ENCODE peak calls at places on chromosomes 16 and 17, in seven cellular contexts. S is colonic mucosa; R is astrocyte; E is fibroblast of lung; T is effector memory CD4-positive, alpha-beta T cell; N is trophoblast cell; W is A549. A is an unnamed sample. For H3K4me1, the result is how much of the 10 kb centered on the place peaks cover.

GRCh38 chr17:18992454-18993130 is 12.0 kb downstream of the FAM83G start:
- DNase-seq in S (no peak), R (no peak), E (no peak), T (peak), N (no peak), W (no peak), A (no peak)

GRCh38 chr17:17868637-17869522 is 32.1 kb upstream of the SREBF1 start:
- DNase-seq in S (no peak), R (no peak), E (peak), T (no peak), N (no peak), W (no peak), A (no peak)

GRCh38 chr17:65750166-65750565 is 188.7 kb upstream of the AXIN2 start:
- DNase-seq in S (no peak), R (peak), E (peak), T (no peak), N (no peak), W (no peak), A (no peak)

GRCh38 chr16:67146523-67147357 is 4.1 kb downstream of the B3GNT9 start:
- DNase-seq in S (no peak), R (no peak), E (no peak), T (no peak), N (no peak), W (no peak), A (no peak)

GRCh38 chr17:15289285-15290185 is 24.4 kb upstream of the PMP22 start:
- DNase-seq in S (no peak), R (peak), E (peak), T (no peak), N (peak), W (peak), A (no peak)

GRCh38 chr17:59387351-59388069 is 56.1 kb downstream of the YPEL2 start:
- DNase-seq in S (no peak), R (no peak), E (peak), T (no peak), N (no peak), W (no peak), A (no peak)

GRCh38 chr17:76434870-76435269 is 18.1 kb downstream of the UBE2O start:
- DNase-seq in S (no peak), R (no peak), E (no peak), T (no peak), N (no peak), W (no peak), A (no peak)

GRCh38 chr16:19700319-19700781 is 17.7 kb downstream of the KNOP1 start:
- DNase-seq in S (peak), R (peak), E (peak), T (no peak), N (no peak), W (peak), A (no peak)

GRCh38 chr16:56848955-56849689 is 15.9 kb upstream of the SLC12A3 start:
- DNase-seq in S (no peak), R (peak), E (peak), T (no peak), N (no peak), W (no peak), A (no peak)

GRCh38 chr16:17724242-17724898 is 253.6 kb upstream of the XYLT1 start:
- DNase-seq in S (no peak), R (peak), E (peak), T (no peak), N (no peak), W (no peak), A (no peak)

GRCh38 chr17:38742431-38743308 is 5.5 kb downstream of the PCGF2 start:
- DNase-seq in S (peak), R (peak), E (peak), T (no peak), N (no peak), W (no peak), A (no peak)

GRCh38 chr16:9039208-9039607 is 52.2 kb upstream of the HAPSTR1 start:
- DNase-seq in S (no peak), R (peak), E (peak), T (no peak), N (no peak), W (no peak), A (no peak)

GRCh38 chr17:11336290-11336995 is 95.4 kb downstream of the SHISA6 start:
- DNase-seq in S (no peak), R (no peak), E (no peak), T (no peak), N (no peak), W (no peak), A (no peak)

GRCh38 chr17:74295625-74296547 is 21.9 kb downstream of the DNAI2 start:
- DNase-seq in S (no peak), R (peak), E (no peak), T (no peak), N (no peak), W (no peak), A (no peak)

GRCh38 chr17:32350662-32351418 is 883 bp downstream of the ZNF207 start:
- DNase-seq in S (peak), R (peak), E (peak), T (peak), N (peak), W (no peak), A (peak)

GRCh38 chr16:12417830-12418229 is 385.9 kb downstream of the CPPED1 start:
- DNase-seq in S (no peak), R (no peak), E (no peak), T (no peak), N (no peak), W (no peak), A (no peak)

GRCh38 chr17:38926290-38927070 is 1.1 kb downstream of the LASP1NB start:
- DNase-seq in S (no peak), R (peak), E (no peak), T (no peak), N (no peak), W (no peak), A (no peak)

GRCh38 chr16:898761-899677 is 71.8 kb downstream of the LMF1 start:
- DNase-seq in S (no peak), R (no peak), E (no peak), T (no peak), N (no peak), W (no peak), A (no peak)

GRCh38 chr17:37834168-37834567 is 89.3 kb upstream of the HNF1B start:
- DNase-seq in S (no peak), R (no peak), E (no peak), T (no peak), N (no peak), W (no peak), A (no peak)

GRCh38 chr16:66264311-66265105 is 102.0 kb upstream of the CDH5 start:
- DNase-seq in S (no peak), R (peak), E (no peak), T (no peak), N (no peak), W (no peak), A (no peak)

GRCh38 chr17:42618442-42619150 is 9.1 kb downstream of the TUBG1 start:
- DNase-seq in S (peak), R (no peak), E (peak), T (no peak), N (peak), W (peak), A (no peak)

GRCh38 chr17:74408262-74408661 is 23.6 kb upstream of the GPRC5C start:
- DNase-seq in S (no peak), R (peak), E (peak), T (no peak), N (peak), W (peak), A (no peak)

GRCh38 chr17:202501-202951 is 21.1 kb upstream of the DOC2B start:
- DNase-seq in S (no peak), R (no peak), E (no peak), T (no peak), N (no peak), W (no peak), A (no peak)

GRCh38 chr16:49455991-49456745 is 82.6 kb downstream of the C16orf78 start:
- DNase-seq in S (no peak), R (no peak), E (no peak), T (no peak), N (no peak), W (no peak), A (no peak)

GRCh38 chr16:73015612-73016487 is 32.1 kb downstream of the ZFHX3 start:
- DNase-seq in S (no peak), R (no peak), E (no peak), T (no peak), N (peak), W (peak), A (no peak)

GRCh38 chr16:65769776-65770438 is 596.6 kb upstream of the CDH5 start:
- DNase-seq in S (no peak), R (peak), E (no peak), T (no peak), N (peak), W (no peak), A (no peak)

GRCh38 chr16:80896778-80897177 is 92.4 kb upstream of the CDYL2 start:
- DNase-seq in S (no peak), R (no peak), E (no peak), T (no peak), N (no peak), W (no peak), A (no peak)

GRCh38 chr17:9928601-9929341 is 23.7 kb upstream of the RCVRN start:
- DNase-seq in S (no peak), R (peak), E (peak), T (no peak), N (peak), W (peak), A (no peak)

GRCh38 chr17:16975266-16975651 is 3.3 kb upstream of the TNFRSF13B start:
- DNase-seq in S (no peak), R (no peak), E (no peak), T (no peak), N (no peak), W (no peak), A (no peak)

GRCh38 chr17:16953347-16953746 is 18.6 kb downstream of the TNFRSF13B start:
- DNase-seq in S (no peak), R (no peak), E (no peak), T (no peak), N (no peak), W (no peak), A (no peak)

GRCh38 chr16:79372504-79373184 is 227.9 kb downstream of the MAF start:
- DNase-seq in S (no peak), R (peak), E (peak), T (no peak), N (peak), W (peak), A (peak)

GRCh38 chr16:31513126-31513525 is 4.9 kb upstream of the RUSF1 start:
- DNase-seq in S (no peak), R (peak), E (peak), T (no peak), N (no peak), W (no peak), A (no peak)

GRCh38 chr17:79011451-79012147 is 2.0 kb upstream of the CANT1 start:
- DNase-seq in S (no peak), R (peak), E (peak), T (no peak), N (peak), W (no peak), A (no peak)

GRCh38 chr16:82735176-82735575 is 108.4 kb downstream of the CDH13 start:
- DNase-seq in S (no peak), R (no peak), E (no peak), T (no peak), N (no peak), W (no peak), A (no peak)

GRCh38 chr17:75824591-75825518 is 19.3 kb downstream of the UNC13D start:
- DNase-seq in S (no peak), R (no peak), E (no peak), T (no peak), N (no peak), W (no peak), A (no peak)

GRCh38 chr17:78652913-78653312 is 75.7 kb upstream of the DNAH17 start:
- DNase-seq in S (no peak), R (no peak), E (no peak), T (no peak), N (peak), W (no peak), A (no peak)

GRCh38 chr17:73747221-73748002 is 103.2 kb upstream of the SDK2 start:
- DNase-seq in S (peak), R (no peak), E (no peak), T (no peak), N (no peak), W (no peak), A (no peak)

GRCh38 chr16:81542609-81543570 is 98.3 kb downstream of the CMIP start:
- DNase-seq in S (no peak), R (no peak), E (no peak), T (no peak), N (no peak), W (no peak), A (no peak)

GRCh38 chr16:57893559-57894389 is 77.2 kb downstream of the CNGB1 start:
- DNase-seq in S (peak), R (peak), E (peak), T (no peak), N (peak), W (peak), A (no peak)

GRCh38 chr17:66564992-66565465 is 262.6 kb downstream of the PRKCA start:
- DNase-seq in S (no peak), R (peak), E (peak), T (no peak), N (peak), W (no peak), A (no peak)

DNA sequence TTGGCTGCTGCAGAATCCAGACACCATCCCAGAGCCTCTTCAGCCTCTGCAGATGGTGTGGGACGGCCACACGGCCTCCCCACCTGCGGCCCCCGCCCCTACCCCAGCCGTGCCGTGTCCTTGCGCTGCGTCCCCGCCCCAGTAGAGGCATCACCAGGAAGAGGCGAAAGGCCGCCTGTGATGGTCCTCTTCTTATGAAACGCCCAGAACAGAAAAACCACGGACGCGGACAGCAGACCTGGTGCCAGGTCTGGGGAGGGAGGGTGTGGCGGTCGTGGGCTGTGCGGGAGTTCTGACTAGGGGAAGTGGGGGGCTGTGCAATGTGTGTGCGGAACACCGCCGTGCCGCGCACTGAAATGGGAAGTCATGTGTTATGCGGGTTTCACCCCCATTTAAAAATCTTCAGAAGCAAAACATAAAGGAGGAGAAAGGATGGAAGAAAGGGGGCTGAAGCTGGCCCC is 25.5 kb downstream of the ACSF3 start:
- DNase-seq in S (no peak), R (no peak), E (no peak), T (no peak), N (no peak), W (no peak), A (no peak)
- H3K4me1 ChIP-seq in S (under half), R (under half), E (under half), T (under half), N (under half), W (under half), A (under half)

DNA sequence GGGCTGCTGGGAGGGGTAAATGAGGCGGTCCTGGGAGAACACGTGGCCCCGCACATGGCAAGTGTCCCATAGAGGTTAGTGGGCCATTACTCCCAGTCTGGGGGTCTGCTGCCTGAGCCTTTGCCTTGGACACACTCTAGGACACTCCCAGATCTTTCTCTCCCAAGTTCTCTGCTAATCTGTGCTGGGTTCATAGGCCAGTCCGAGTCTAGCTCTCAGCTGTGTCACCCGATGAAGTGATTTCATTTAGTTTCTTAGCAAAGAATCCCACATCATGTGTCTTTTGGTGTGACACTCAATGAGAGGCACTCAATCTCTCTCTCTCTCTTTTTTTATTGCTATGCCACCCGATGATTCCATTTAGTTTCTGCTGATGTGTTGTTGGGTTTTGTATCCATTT is 25.0 kb upstream of the MLKL start:
- DNase-seq in S (no peak), R (no peak), E (no peak), T (no peak), N (no peak), W (no peak), A (no peak)
- H3K4me3 ChIP-seq in S (no peak), R (no peak), E (no peak), T (no peak), N (no peak), W (no peak), A (no peak)

DNA sequence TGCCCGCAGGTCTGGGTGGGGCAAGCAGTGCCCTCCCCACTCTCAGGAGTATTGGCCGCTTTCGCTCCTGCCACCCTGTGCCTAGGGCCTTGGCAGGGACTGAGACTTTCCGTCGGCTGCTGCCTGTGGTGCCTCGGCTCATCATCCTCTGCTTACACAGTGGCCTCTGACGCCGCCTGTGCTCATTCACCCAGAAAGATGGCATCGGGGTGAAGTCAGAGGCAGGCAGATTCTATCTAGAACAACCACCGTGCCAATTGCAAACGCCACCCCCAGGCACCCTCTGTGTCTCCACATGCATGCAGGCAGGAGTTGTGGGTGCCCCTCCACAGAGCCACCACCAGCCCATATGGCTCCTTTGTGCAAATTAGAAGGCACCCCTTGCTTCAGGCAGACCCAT is 154.2 kb upstream of the GSE1 start:
- DNase-seq in S (no peak), R (no peak), E (no peak), T (no peak), N (no peak), W (no peak), A (no peak)
- H3K4me1 ChIP-seq in S (under half), R (under half), E (under half), T (under half), N (under half), W (under half), A (under half)

DNA sequence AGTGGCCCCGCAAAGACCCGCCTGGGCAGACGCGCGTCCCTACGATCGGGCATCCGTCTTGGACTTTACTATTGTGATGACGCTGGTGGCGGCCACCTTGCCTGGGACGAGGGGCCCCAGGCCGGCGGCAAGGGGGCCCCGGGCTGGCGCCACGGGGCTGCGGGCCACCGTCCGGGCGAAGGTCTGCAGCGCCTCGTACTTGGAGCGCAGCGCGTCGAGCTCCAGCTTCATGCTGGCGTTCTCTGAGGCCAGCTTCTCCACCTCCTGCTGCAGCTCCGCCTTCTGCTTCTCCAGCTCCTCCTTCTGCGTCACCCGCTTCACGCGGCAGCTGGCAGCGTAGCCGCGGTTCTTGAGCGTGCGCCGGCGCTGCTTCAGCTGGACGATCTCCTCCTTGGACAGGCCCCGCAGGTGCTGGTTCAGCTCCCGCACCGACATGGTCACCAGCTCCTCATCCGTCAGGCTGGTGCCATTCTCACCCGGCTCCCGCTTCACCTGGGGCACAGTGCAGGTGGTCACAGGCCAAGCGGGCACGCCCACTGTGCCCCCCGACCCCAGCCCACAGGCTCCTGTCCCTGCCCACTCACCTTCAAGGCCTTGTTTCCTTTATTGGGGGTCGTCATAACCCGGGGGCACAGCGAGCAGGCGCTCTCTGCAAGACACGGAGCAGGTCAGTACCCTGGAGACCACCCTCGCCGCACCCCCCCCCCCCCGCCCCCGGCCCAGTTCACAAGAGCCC is 4.8 kb upstream of the SIRT7 start:
- DNase-seq in S (no peak), R (no peak), E (no peak), T (no peak), N (no peak), W (no peak), A (no peak)
- H3K4me3 ChIP-seq in S (peak), R (no peak), E (peak), T (no peak), N (no peak), W (peak), A (peak)

GRCh38 chr17:56910509-56911235 is 3.2 kb downstream of the TRIM25 start:
- DNase-seq in S (no peak), R (no peak), E (no peak), T (no peak), N (no peak), W (no peak), A (no peak)
- H3K4me1 ChIP-seq in S (under half), R (under half), E (under half), T (under half), N (under half), W (under half), A (half or more)

DNA sequence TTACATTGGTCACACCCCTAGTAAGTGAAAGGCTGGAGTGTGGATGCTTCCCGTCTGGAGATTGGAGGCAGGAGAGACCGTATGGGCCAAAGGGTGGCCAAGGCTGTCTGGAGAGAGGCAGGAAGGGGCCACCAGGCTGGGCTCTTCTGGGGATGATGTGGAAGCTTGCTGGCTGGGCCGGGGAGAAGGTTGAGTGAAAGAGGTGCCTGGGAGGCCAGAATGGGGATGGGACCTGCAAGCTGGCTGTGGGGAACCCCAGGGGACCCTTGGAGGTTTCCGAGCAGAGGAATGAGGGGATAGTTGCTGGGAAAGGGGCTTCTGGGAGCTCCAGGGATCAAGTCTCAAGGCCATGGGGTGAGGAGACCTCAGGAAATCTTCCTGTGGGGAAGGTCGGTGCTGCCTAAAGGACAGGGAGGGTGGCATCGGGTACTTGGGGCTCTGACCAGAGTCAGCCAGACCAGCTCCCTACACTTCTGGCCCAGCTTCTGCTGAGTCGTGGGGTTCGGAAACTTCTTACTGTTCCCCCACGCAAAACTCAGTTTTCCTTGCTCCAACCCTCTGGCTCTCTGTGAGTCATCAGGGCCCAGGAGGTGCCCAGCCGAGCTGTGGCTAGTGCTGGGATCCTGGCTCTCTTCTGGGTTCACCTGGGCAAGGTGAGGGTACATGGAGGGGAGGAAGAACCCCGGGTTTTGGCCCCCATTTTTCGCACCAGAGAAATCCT is 3.1 kb downstream of the MRC2 start:
- DNase-seq in S (no peak), R (no peak), E (no peak), T (no peak), N (no peak), W (no peak), A (no peak)
- H3K4me3 ChIP-seq in S (no peak), R (peak), E (peak), T (no peak), N (no peak), W (no peak), A (no peak)

GRCh38 chr16:30378236-30379164 is 3.9 kb downstream of the SEPTIN1 start:
- DNase-seq in S (peak), R (peak), E (peak), T (peak), N (peak), W (peak), A (peak)
- H3K4me1 ChIP-seq in S (under half), R (under half), E (under half), T (half or more), N (under half), W (under half), A (under half)